ENCODE peak calls at places on chromosomes 6 and 20, in four cellular contexts. Y, H, B and S are unnamed samples.

GRCh38 chr20:32877507-32877906 is 18.8 kb downstream of the EFCAB8 start:
- DNase-seq in Y (no peak), H (no peak), B (no peak), S (no peak)

GRCh38 chr6:137819740-137820139 is 47.3 kb upstream of the TNFAIP3 start:
- DNase-seq in Y (no peak), H (no peak), B (no peak), S (no peak)

GRCh38 chr20:24980321-24981053 is 12.1 kb downstream of the APMAP start:
- DNase-seq in Y (no peak), H (no peak), B (no peak), S (no peak)

GRCh38 chr20:20743511-20744169 is 31.2 kb upstream of the RALGAPA2 start:
- DNase-seq in Y (peak; percentile 74), H (peak; percentile 38), B (no peak), S (peak; percentile 13)

GRCh38 chr6:110180228-110181008 is at the start of gene CDC40:
- DNase-seq in Y (peak; percentile 72), H (peak; percentile 51), B (no peak), S (peak; percentile 73)

GRCh38 chr6:28239636-28240035 is 12.4 kb downstream of the ZKSCAN4 start:
- DNase-seq in Y (no peak), H (no peak), B (no peak), S (no peak)

GRCh38 chr20:64223526-64224067 is 32.0 kb upstream of the PCMTD2 start:
- DNase-seq in Y (peak; percentile 75), H (no peak), B (peak; percentile 63), S (peak; percentile 69)

GRCh38 chr6:84641076-84641475 is 123.3 kb downstream of the TBX18 start:
- DNase-seq in Y (no peak), H (no peak), B (no peak), S (no peak)

GRCh38 chr6:145067430-145067829 is 667.9 kb downstream of the EPM2A start:
- DNase-seq in Y (no peak), H (no peak), B (no peak), S (no peak)

GRCh38 chr6:89414215-89414614 is 2.1 kb upstream of the RRAGD start:
- DNase-seq in Y (no peak), H (no peak), B (no peak), S (no peak)

GRCh38 chr6:162726997-162727346 is 594 bp downstream of the PRKN start:
- DNase-seq in Y (no peak), H (no peak), B (no peak), S (no peak)

GRCh38 chr6:17225767-17226166 is 55.4 kb upstream of the RBM24 start:
- DNase-seq in Y (no peak), H (no peak), B (no peak), S (no peak)

GRCh38 chr6:43738877-43739641 is 31.0 kb upstream of the VEGFA start:
- DNase-seq in Y (no peak), H (no peak), B (no peak), S (no peak)

GRCh38 chr6:15665237-15665636 is 2.4 kb upstream of the DTNBP1 start:
- DNase-seq in Y (no peak), H (no peak), B (no peak), S (no peak)

GRCh38 chr6:14366315-14366714 is 248.7 kb downstream of the CD83 start:
- DNase-seq in Y (no peak), H (no peak), B (no peak), S (no peak)

GRCh38 chr6:114304304-114304887 is 38.4 kb downstream of the HS3ST5 start:
- DNase-seq in Y (no peak), H (no peak), B (no peak), S (no peak)
- TF ChIP-seq CTCF in Y (no peak), H (no peak), B (peak; percentile 18), S (peak; percentile 11)

DNA sequence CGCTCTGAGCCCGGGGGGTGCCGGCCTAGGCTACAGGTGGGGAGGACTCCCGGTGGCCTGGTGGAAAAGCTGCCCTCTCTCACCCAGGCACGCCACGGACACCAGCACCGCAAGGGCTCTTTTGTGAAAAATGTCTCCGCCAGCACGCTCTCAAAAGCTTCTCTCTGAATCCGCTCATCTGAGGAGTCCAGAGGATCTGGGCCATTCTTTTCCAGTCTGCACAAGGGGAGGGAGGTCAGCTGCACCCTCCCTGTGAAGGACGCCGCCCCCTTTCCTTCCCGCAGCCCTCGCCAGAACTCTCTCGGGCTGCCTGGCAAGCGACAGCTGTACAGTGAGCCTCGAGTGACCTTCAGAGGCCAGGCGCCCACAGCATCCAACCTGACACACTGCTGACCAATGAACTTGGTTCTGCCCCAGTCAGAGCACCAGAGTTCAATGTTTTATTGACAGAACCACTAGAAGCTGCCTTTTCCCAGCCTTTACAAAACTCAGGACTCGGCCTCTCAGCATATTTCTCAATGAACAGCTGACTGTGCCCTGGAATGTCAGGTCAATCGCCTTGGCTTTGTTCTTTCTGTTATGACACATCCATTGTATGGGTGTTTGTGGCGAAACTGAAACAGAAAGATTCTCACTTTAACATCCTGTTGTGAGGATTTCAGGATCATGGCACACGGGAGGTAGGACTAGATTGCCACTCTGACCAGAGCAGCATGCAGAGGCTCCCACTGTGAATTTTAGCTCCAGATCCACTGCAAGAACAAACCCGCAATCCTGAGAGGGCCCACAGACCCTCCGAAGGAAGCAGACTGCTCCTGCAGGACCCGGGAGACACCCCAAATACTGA is 26.7 kb downstream of the SERPINB9 start:
- DNase-seq in Y (peak; percentile 71), H (peak; percentile 63), B (no peak), S (peak; percentile 59)
- TF ChIP-seq POLR2A in Y (no peak), H (no peak), B (no peak), S (no peak)

GRCh38 chr20:49028684-49029083 is 17.4 kb upstream of the CSE1L start:
- DNase-seq in Y (no peak), H (no peak), B (no peak), S (no peak)
- TF ChIP-seq CTCF in Y (no peak), H (no peak), B (peak; percentile 45), S (no peak)

DNA sequence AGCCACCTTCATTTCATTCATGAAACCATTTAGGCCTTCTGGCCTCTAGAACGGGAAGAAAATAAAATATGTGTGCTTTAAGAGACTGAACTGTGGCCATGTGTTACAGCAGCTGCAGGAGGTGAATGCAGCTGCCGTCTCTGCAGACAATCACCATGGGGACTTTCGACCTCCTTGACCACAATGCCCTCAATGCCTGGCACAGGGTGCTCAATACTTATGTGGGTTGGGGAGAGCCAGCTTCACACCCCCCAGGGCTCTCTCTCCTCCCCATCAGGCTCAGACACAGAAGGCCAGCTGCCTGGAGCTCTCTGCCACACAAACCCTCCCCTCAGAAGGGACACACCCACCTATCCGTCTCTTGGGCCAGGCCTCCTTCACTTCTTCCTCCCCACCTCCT is 43.5 kb downstream of the ANKRD60 start:
- DNase-seq in Y (no peak), H (no peak), B (no peak), S (no peak)
- TF ChIP-seq POLR2A in Y (no peak), H (no peak), B (no peak), S (no peak)

GRCh38 chr6:53630533-53631269 is 34.9 kb downstream of the KLHL31 start:
- DNase-seq in Y (no peak), H (no peak), B (no peak), S (no peak)
- TF ChIP-seq CTCF in Y (no peak), H (no peak), B (no peak), S (no peak)

GRCh38 chr20:37693629-37694626 is at the start of gene CTNNBL1:
- DNase-seq in Y (peak; percentile 99), H (peak; percentile 97), B (peak; percentile 87), S (peak; percentile 98)
- TF ChIP-seq POLR2A in Y (peak; percentile 34), H (peak; percentile 55), B (peak; percentile 51), S (peak; percentile 79)

GRCh38 chr20:214383-214782 is 12.7 kb upstream of the DEFB129 start:
- DNase-seq in Y (no peak), H (no peak), B (no peak), S (no peak)

GRCh38 chr20:217266-217665 is 9.8 kb upstream of the DEFB129 start:
- DNase-seq in Y (no peak), H (no peak), B (no peak), S (no peak)

GRCh38 chr20:221258-221830 is 5.7 kb upstream of the DEFB129 start:
- DNase-seq in Y (no peak), H (no peak), B (no peak), S (no peak)

GRCh38 chr20:215796-216195 is 11.3 kb upstream of the DEFB129 start:
- DNase-seq in Y (no peak), H (no peak), B (no peak), S (no peak)

DNA sequence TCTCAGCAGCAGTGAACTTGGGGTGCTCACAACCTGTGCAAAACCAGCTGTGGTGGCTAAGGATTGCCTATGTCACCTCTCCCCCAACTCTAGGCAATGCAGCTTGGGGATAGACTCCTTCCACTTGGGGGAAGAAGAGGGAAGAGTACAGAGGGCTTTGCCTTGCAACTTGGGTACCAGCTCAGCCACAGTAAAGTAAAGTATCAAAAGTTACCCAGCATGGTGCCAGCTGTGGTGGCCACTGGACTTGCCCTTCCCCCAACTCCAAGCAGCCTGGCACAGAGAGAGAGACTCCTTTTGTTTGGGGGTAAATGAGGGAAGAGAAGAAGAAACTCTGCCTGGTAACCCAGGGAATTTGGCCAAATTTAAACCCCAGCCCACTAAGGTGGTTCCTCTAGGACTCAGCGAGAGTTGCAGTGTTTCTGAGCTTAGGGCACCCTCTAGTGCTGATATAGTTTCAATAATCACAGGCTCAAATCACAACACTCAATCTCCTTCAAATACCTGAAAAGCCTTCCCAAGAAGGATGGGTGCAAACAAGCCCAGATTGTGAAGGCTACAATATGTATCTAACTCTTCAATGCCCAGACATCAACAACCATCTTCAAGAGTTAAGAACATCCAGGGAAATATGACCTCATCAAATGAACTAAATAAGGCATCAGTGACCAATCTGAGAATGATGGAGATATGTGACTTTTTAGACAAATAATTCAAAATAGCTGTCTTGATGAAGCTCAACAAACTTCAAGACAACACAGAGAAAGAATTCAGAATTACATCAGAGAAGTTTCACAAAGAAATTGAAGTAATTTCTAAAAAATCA is 7.6 kb upstream of the DEFB129 start:
- DNase-seq in Y (no peak), H (no peak), B (no peak), S (no peak)
- TF ChIP-seq CTCF in Y (no peak), H (no peak), B (peak; percentile 55), S (no peak)

GRCh38 chr20:18313410-18313809 is 25.1 kb downstream of the ZNF133 start:
- DNase-seq in Y (no peak), H (no peak), B (no peak), S (no peak)
- TF ChIP-seq POLR2A in Y (no peak), H (no peak), B (no peak), S (no peak)